ENCODE peak calls at places on chromosomes 6 and 20, in four cellular contexts. Q is K562, F is GM12878, E is HepG2. J is an unnamed sample.

GRCh38 chr6:193773-194310 is 98.4 kb upstream of the DUSP22 start:
- DNase-seq in F (peak), E (no peak), Q (no peak), J (no peak)

GRCh38 chr20:15930324-15931305 is 642.6 kb downstream of the KIF16B start:
- DNase-seq in E (peak), Q (no peak), F (no peak), J (peak)

GRCh38 chr6:147204060-147204785 is at the start of gene STXBP5:
- DNase-seq in F (no peak), Q (peak), E (peak), J (peak)

GRCh38 chr20:20780127-20780822 is 67.8 kb upstream of the RALGAPA2 start:
- DNase-seq in Q (no peak), E (peak), F (peak), J (no peak)

GRCh38 chr6:70709826-70710225 is 42.1 kb downstream of the SMAP1 start:
- DNase-seq in F (no peak), Q (no peak), E (peak), J (no peak)

GRCh38 chr20:49610701-49611538 is 43.0 kb upstream of the PTGIS start:
- DNase-seq in Q (peak), F (no peak), E (peak), J (peak)

GRCh38 chr6:104527761-104528415 is 331.8 kb downstream of the HACE1 start:
- DNase-seq in Q (peak), E (peak), F (no peak), J (peak)

GRCh38 chr6:389143-389542 is 2.4 kb upstream of the IRF4 start:
- DNase-seq in F (no peak), Q (no peak), E (no peak), J (no peak)

GRCh38 chr6:36737043-36737785 is 39.6 kb downstream of the RAB44 start:
- DNase-seq in E (no peak), F (no peak), Q (no peak), J (no peak)

GRCh38 chr6:167764713-167765479 is 61.8 kb upstream of the AFDN start:
- DNase-seq in Q (no peak), F (no peak), E (peak), J (no peak)

GRCh38 chr20:5928831-5929715 is 21.3 kb downstream of the TRMT6 start:
- DNase-seq in E (no peak), Q (no peak), F (no peak), J (no peak)

GRCh38 chr6:5164092-5164491 is 79.0 kb downstream of the PPP1R3G start:
- DNase-seq in F (no peak), E (no peak), Q (no peak), J (no peak)

GRCh38 chr6:14880052-14880451 is 365.8 kb upstream of the JARID2 start:
- DNase-seq in E (no peak), F (no peak), Q (no peak), J (no peak)

GRCh38 chr20:49575551-49576060 is 7.7 kb upstream of the PTGIS start:
- DNase-seq in F (no peak), E (no peak), Q (no peak), J (no peak)

GRCh38 chr6:680666-681374 is 12.1 kb downstream of the EXOC2 start:
- DNase-seq in F (no peak), Q (no peak), E (no peak), J (no peak)

GRCh38 chr20:51237790-51238189 is 214.9 kb upstream of the KCNG1 start:
- DNase-seq in Q (no peak), E (no peak), F (no peak), J (no peak)

GRCh38 chr6:90386796-90387390 is 90.2 kb upstream of the BACH2 start:
- DNase-seq in E (no peak), Q (no peak), F (no peak), J (no peak)

GRCh38 chr6:26122402-26122792 is 35.2 kb downstream of the HFE start:
- DNase-seq in E (peak), Q (peak), F (no peak), J (no peak)

GRCh38 chr20:33392016-33392415 is 9.3 kb downstream of the CDK5RAP1 start:
- DNase-seq in E (no peak), F (no peak), Q (no peak), J (no peak)

GRCh38 chr20:33394718-33395117 is 6.6 kb downstream of the CDK5RAP1 start:
- DNase-seq in Q (no peak), E (peak), F (no peak), J (no peak)

GRCh38 chr20:33388268-33388667 is 13.1 kb downstream of the CDK5RAP1 start:
- DNase-seq in E (no peak), Q (no peak), F (no peak), J (no peak)

GRCh38 chr20:33393609-33394008 is 7.7 kb downstream of the CDK5RAP1 start:
- DNase-seq in F (no peak), E (no peak), Q (no peak), J (no peak)
- TF ChIP-seq BHLHE40 in F (no peak), E (no peak), Q (no peak), J (no peak)

GRCh38 chr20:46811328-46812084 is 83.1 kb upstream of the EYA2 start:
- DNase-seq in Q (no peak), F (no peak), E (no peak), J (no peak)

GRCh38 chr20:46816916-46817638 is 77.6 kb upstream of the EYA2 start:
- DNase-seq in F (no peak), Q (no peak), E (no peak), J (no peak)

GRCh38 chr20:46816097-46816496 is 78.5 kb upstream of the EYA2 start:
- DNase-seq in Q (no peak), E (no peak), F (no peak), J (no peak)

GRCh38 chr20:46810442-46811327 is 84.0 kb upstream of the EYA2 start:
- DNase-seq in F (no peak), Q (no peak), E (no peak), J (no peak)

GRCh38 chr20:46814366-46815232 is 80.0 kb upstream of the EYA2 start:
- DNase-seq in F (no peak), Q (no peak), E (peak), J (peak)
- TF ChIP-seq SP1 in F (no peak), Q (no peak), E (no peak), J (no peak)

DNA sequence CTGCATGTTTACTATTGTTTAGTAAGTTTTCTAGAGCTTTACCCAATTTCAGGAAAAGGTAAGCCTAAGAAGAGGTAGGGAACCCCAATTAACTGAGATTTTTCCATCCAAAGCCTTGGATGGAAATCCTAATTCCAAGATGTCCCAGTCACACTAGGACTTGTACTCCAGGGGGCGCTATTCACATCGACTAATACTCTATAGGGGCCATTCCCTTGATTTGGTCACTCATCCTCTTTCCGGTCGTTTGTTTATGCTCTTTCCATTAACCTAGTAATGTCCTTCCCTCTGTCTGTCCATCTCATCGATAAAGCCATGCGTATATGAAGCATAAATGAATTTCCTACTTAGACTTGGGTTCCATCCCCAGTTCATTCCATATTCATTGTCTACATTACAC is 80.8 kb upstream of the FUCA2 start:
- DNase-seq in E (peak), F (no peak), Q (peak), J (peak)
- TF ChIP-seq FOXK2 in E (no peak), F (no peak), Q (no peak), J (no peak)

GRCh38 chr6:35007016-35007415 is 118.0 kb downstream of the ANKS1A start:
- DNase-seq in E (no peak), F (no peak), Q (no peak), J (no peak)
- TF ChIP-seq BHLHE40 in E (no peak), F (no peak), Q (no peak), J (no peak)

DNA sequence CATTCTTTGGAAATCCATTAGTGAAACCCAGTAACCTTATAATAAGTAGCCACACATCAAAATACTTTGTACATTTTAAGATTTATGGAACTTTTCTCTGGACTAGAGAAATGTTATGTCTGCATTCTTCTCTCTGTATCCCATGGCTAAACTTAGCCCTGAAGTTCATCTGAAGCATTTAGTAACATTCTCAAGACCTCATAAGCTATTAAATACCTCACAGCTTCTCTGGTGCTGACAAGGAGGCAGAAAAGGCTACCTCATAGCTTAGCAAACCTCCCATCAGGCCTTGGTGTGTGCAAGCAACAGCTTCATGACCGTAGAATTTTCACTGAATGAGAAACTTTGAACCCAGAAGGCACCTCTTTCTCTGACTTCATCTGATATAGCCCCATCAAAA is 38.9 kb upstream of the HDGFL1 start:
- DNase-seq in F (no peak), Q (no peak), E (no peak), J (no peak)
- TF ChIP-seq SP1 in F (no peak), Q (no peak), E (no peak), J (no peak)

GRCh38 chr20:62596921-62597320 is 45.4 kb upstream of the SLCO4A1 start:
- DNase-seq in E (no peak), Q (no peak), F (no peak), J (no peak)

GRCh38 chr20:62595491-62595890 is 46.8 kb upstream of the SLCO4A1 start:
- DNase-seq in Q (peak), E (no peak), F (no peak), J (peak)

GRCh38 chr20:62593616-62594015 is 48.7 kb upstream of the SLCO4A1 start:
- DNase-seq in E (no peak), F (no peak), Q (no peak), J (no peak)

GRCh38 chr20:62596486-62596885 is 45.8 kb upstream of the SLCO4A1 start:
- DNase-seq in E (no peak), F (no peak), Q (no peak), J (no peak)

GRCh38 chr20:62595069-62595468 is 47.2 kb upstream of the SLCO4A1 start:
- DNase-seq in Q (no peak), F (no peak), E (no peak), J (no peak)
- TF ChIP-seq FOXK2 in Q (no peak), F (no peak), E (no peak), J (no peak)

GRCh38 chr6:13487122-13488014 is at the start of gene GFOD1:
- DNase-seq in Q (peak), F (no peak), E (peak), J (peak)

GRCh38 chr6:13486679-13487121 is 700 bp downstream of the GFOD1 start:
- DNase-seq in F (no peak), Q (peak), E (peak), J (peak)

GRCh38 chr6:13484827-13485226 is 2.6 kb downstream of the GFOD1 start:
- DNase-seq in Q (no peak), F (no peak), E (no peak), J (no peak)

GRCh38 chr6:13485303-13485702 is 2.1 kb downstream of the GFOD1 start:
- DNase-seq in Q (peak), E (no peak), F (no peak), J (no peak)

GRCh38 chr6:13485923-13486557 is 1.4 kb downstream of the GFOD1 start:
- DNase-seq in F (no peak), E (peak), Q (peak), J (peak)
- TF ChIP-seq BHLHE40 in F (no peak), E (no peak), Q (peak), J (no peak)

DNA sequence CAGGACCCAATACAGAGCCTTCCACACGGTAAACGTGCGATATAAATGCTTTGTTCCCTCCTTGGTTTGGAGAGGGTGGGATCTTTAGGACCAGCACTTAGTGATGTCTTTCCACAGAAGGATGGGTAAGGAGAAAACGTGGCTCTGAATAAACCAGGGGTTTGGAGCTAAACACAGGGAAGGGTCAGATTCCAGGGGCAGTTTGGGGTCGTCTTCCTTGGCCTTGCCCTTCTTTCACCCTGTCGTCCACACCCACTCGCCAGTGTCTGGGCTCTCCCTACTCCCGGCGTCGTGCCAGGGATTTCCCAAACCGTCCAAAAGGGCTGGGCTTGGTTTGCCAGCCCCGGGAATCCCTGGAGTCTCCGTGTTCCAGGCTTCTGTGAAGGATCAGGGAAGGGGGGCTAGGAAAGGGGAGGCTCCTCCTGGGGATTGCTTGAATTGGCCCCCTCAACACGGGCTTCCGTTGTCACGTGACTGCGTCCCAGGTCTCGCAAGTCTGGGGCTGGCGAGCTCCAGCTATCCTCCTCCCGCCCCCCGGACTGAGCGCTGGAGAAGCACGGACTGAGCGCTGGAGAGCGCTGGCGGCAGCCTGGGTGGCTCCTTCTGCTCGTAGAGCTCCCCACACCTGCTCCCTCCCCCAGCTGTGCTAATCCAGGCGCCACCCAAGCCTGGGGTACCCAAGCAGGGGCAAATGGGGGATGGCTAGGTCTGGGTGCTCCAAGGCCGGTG is 9.5 kb upstream of the ARMC12 start:
- DNase-seq in E (peak), F (no peak), Q (peak), J (peak)
- TF ChIP-seq SP1 in E (no peak), F (no peak), Q (no peak), J (no peak)

GRCh38 chr6:101281266-101281665 is 112.2 kb upstream of the GRIK2 start:
- DNase-seq in Q (no peak), E (no peak), F (no peak), J (no peak)
- TF ChIP-seq FOXK2 in Q (no peak), E (no peak), F (no peak), J (no peak)

J was measured in HEK293T.